ENCODE peak calls at places on chromosomes 12 and 14, in ten cellular contexts. R, F, M, E, Z, S, G, Q, W and K are unnamed samples. For H3K4me1 and H3K9me3, the result is how much of the 10 kb centered on the place peaks cover.

GRCh38 chr12:54967461-54967860 is 17.1 kb downstream of the TESPA1 start:
- DNase-seq in R (no peak), F (no peak), M (no peak), E (no peak), Z (no peak), S (no peak), G (no peak), Q (no peak), W (no peak), K (no peak)

GRCh38 chr14:73567951-73568885 is 795 bp upstream of the ACOT2 start:
- DNase-seq in R (no peak), F (no peak), M (peak), E (no peak), Z (no peak), S (no peak), G (no peak), Q (peak), W (peak), K (peak)

GRCh38 chr14:93023039-93023438 is 92.7 kb downstream of the ITPK1 start:
- DNase-seq in R (no peak), F (peak), M (no peak), E (no peak), Z (no peak), S (peak), G (no peak), Q (no peak), W (no peak), K (no peak)

GRCh38 chr14:92426237-92426636 is 87.3 kb upstream of the RIN3 start:
- DNase-seq in R (no peak), F (no peak), M (peak), E (no peak), Z (no peak), S (no peak), G (no peak), Q (no peak), W (peak), K (peak)

GRCh38 chr12:11953523-11953922 is 117.2 kb upstream of the BCL2L14 start:
- DNase-seq in R (no peak), F (no peak), M (no peak), E (no peak), Z (no peak), S (no peak), G (no peak), Q (no peak), W (no peak), K (no peak)

GRCh38 chr14:44657688-44658388 is 150.8 kb upstream of the FSCB start:
- DNase-seq in R (no peak), F (no peak), M (no peak), E (no peak), Z (no peak), S (peak), G (no peak), Q (peak), W (peak), K (peak)

GRCh38 chr14:103871596-103872480 is 24.5 kb upstream of the PPP1R13B start:
- DNase-seq in R (peak), F (peak), M (peak), E (peak), Z (no peak), S (no peak), G (no peak), Q (no peak), W (no peak), K (no peak)

GRCh38 chr14:71695603-71696350 is 236.5 kb upstream of the RGS6 start:
- DNase-seq in R (no peak), F (no peak), M (no peak), E (no peak), Z (no peak), S (no peak), G (no peak), Q (no peak), W (peak), K (no peak)

GRCh38 chr12:89343127-89343526 is 9.2 kb downstream of the DUSP6 start:
- DNase-seq in R (no peak), F (peak), M (no peak), E (no peak), Z (no peak), S (no peak), G (no peak), Q (no peak), W (no peak), K (peak)

GRCh38 chr14:24377660-24378059 is 9.7 kb downstream of the NFATC4 start:
- DNase-seq in R (no peak), F (no peak), M (no peak), E (no peak), Z (no peak), S (no peak), G (no peak), Q (no peak), W (no peak), K (no peak)

GRCh38 chr14:32697704-32698103 is 241.0 kb upstream of the NPAS3 start:
- DNase-seq in R (no peak), F (no peak), M (peak), E (no peak), Z (no peak), S (no peak), G (no peak), Q (peak), W (peak), K (peak)

GRCh38 chr12:13203028-13203922 is 6.7 kb downstream of the EMP1 start:
- DNase-seq in R (peak), F (peak), M (peak), E (no peak), Z (no peak), S (peak), G (peak), Q (peak), W (no peak), K (no peak)

GRCh38 chr12:77940566-77940965 is 109.9 kb downstream of the NAV3 start:
- DNase-seq in R (no peak), F (no peak), M (peak), E (no peak), Z (no peak), S (peak), G (no peak), Q (peak), W (no peak), K (peak)

GRCh38 chr14:91245029-91245428 is 525 bp upstream of the GPR68 start:
- DNase-seq in R (no peak), F (no peak), M (no peak), E (peak), Z (no peak), S (no peak), G (no peak), Q (no peak), W (no peak), K (no peak)

GRCh38 chr12:48681416-48681737 is 661 bp downstream of the KANSL2 start:
- DNase-seq in R (no peak), F (no peak), M (peak), E (no peak), Z (no peak), S (peak), G (no peak), Q (no peak), W (no peak), K (peak)

GRCh38 chr12:94150483-94151225 is 2.3 kb downstream of the PLXNC1 start:
- DNase-seq in R (no peak), F (peak), M (no peak), E (no peak), Z (no peak), S (no peak), G (no peak), Q (no peak), W (no peak), K (no peak)

GRCh38 chr12:79161249-79161934 is 296.8 kb downstream of the SYT1 start:
- DNase-seq in R (no peak), F (no peak), M (no peak), E (no peak), Z (no peak), S (peak), G (no peak), Q (no peak), W (no peak), K (no peak)

GRCh38 chr14:94636744-94637412 is 24.7 kb downstream of the SERPINA3 start:
- DNase-seq in R (no peak), F (no peak), M (peak), E (no peak), Z (no peak), S (peak), G (no peak), Q (no peak), W (no peak), K (no peak)

GRCh38 chr12:122079532-122080081 is 1.1 kb downstream of the MLXIP start:
- DNase-seq in R (peak), F (peak), M (peak), E (no peak), Z (no peak), S (no peak), G (peak), Q (no peak), W (no peak), K (peak)

GRCh38 chr14:30034049-30034635 is 106.5 kb upstream of the PRKD1 start:
- DNase-seq in R (no peak), F (no peak), M (peak), E (no peak), Z (no peak), S (no peak), G (no peak), Q (no peak), W (peak), K (no peak)

GRCh38 chr14:94317259-94317658 is 5.9 kb downstream of the SERPINA6 start:
- DNase-seq in R (peak), F (no peak), M (peak), E (no peak), Z (no peak), S (no peak), G (no peak), Q (no peak), W (no peak), K (peak)

GRCh38 chr12:114611145-114612018 is 72.6 kb downstream of the TBX3 start:
- DNase-seq in R (no peak), F (no peak), M (no peak), E (no peak), Z (no peak), S (peak), G (no peak), Q (no peak), W (no peak), K (no peak)

GRCh38 chr14:71140157-71140556 is 232.9 kb downstream of the PCNX1 start:
- DNase-seq in R (no peak), F (no peak), M (no peak), E (no peak), Z (no peak), S (no peak), G (no peak), Q (no peak), W (no peak), K (no peak)

GRCh38 chr14:91021115-91021514 is 39.3 kb downstream of the RPS6KA5 start:
- DNase-seq in R (no peak), F (no peak), M (peak), E (no peak), Z (no peak), S (no peak), G (no peak), Q (no peak), W (no peak), K (no peak)

GRCh38 chr14:52413729-52414453 is 99.8 kb downstream of the PTGER2 start:
- DNase-seq in R (no peak), F (no peak), M (peak), E (no peak), Z (no peak), S (no peak), G (no peak), Q (peak), W (no peak), K (peak)

GRCh38 chr12:57892232-57892987 is 45.9 kb upstream of the CTDSP2 start:
- DNase-seq in R (no peak), F (no peak), M (no peak), E (no peak), Z (no peak), S (no peak), G (no peak), Q (no peak), W (no peak), K (no peak)

GRCh38 chr12:110582286-110583136 is 607 bp downstream of the PPTC7 start:
- DNase-seq in R (peak), F (peak), M (peak), E (peak), Z (peak), S (peak), G (peak), Q (peak), W (no peak), K (peak)

GRCh38 chr14:57987051-57987450 is 121.2 kb upstream of the SLC35F4 start:
- DNase-seq in R (no peak), F (no peak), M (peak), E (no peak), Z (no peak), S (no peak), G (no peak), Q (no peak), W (no peak), K (no peak)

GRCh38 chr12:27931390-27931789 is 41.1 kb downstream of the PTHLH start:
- DNase-seq in R (no peak), F (no peak), M (peak), E (no peak), Z (no peak), S (no peak), G (no peak), Q (no peak), W (peak), K (no peak)

GRCh38 chr14:98138666-98139065 is 1133.3 kb downstream of the BCL11B start:
- DNase-seq in R (no peak), F (no peak), M (peak), E (peak), Z (no peak), S (peak), G (no peak), Q (no peak), W (no peak), K (no peak)

GRCh38 chr14:98137626-98138025 is 1134.4 kb downstream of the BCL11B start:
- DNase-seq in R (no peak), F (no peak), M (no peak), E (no peak), Z (no peak), S (no peak), G (no peak), Q (no peak), W (no peak), K (no peak)

GRCh38 chr14:98143566-98143965 is 1128.4 kb downstream of the BCL11B start:
- DNase-seq in R (no peak), F (no peak), M (no peak), E (no peak), Z (no peak), S (no peak), G (no peak), Q (no peak), W (no peak), K (no peak)

GRCh38 chr14:98144964-98145363 is 1127.0 kb downstream of the BCL11B start:
- DNase-seq in R (no peak), F (no peak), M (peak), E (no peak), Z (no peak), S (no peak), G (no peak), Q (no peak), W (peak), K (no peak)

GRCh38 chr14:98140862-98141261 is 1131.1 kb downstream of the BCL11B start:
- DNase-seq in R (no peak), F (no peak), M (no peak), E (no peak), Z (no peak), S (no peak), G (no peak), Q (no peak), W (no peak), K (no peak)
- H3K4me1 ChIP-seq in R (under half), F (under half), M (under half), E (half or more), Z (under half), S (under half), G (under half), Q (under half), W (under half), K (under half)

GRCh38 chr12:133135747-133136146 is 5.3 kb downstream of the ZNF10 start:
- DNase-seq in R (no peak), F (no peak), M (no peak), E (no peak), Z (no peak), S (no peak), G (no peak), Q (no peak), W (no peak), K (no peak)
- H3K9me3 ChIP-seq in R (under half), F (half or more), M (under half), E (half or more), Z (half or more), S (half or more), G (half or more), Q (half or more), W (under half), K (half or more)

GRCh38 chr12:40212566-40212965 is 12.2 kb upstream of the LRRK2 start:
- DNase-seq in R (no peak), F (no peak), M (no peak), E (no peak), Z (no peak), S (no peak), G (no peak), Q (no peak), W (no peak), K (no peak)
- H3K4me1 ChIP-seq in R (under half), F (under half), M (under half), E (under half), Z (under half), S (half or more), G (under half), Q (under half), W (under half), K (under half)

DNA sequence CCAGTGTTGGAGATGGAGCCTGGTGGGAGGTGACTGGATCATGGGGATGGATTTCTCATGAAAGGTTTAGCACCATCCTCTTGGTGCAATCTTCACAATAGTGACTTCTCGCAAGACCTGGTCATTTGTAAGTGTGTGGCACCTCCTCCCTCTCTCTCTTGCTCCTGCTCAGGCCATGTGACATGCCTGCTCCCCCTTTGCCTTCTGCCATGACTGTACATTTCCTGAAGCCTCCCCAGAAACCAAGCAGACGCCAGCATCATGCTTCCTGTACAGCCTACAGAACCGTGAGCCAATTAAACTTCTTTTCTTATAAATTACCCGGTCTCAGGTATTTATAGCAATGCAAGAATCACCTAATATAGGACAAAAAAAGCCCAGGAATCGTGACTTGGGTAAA is 171.0 kb upstream of the FOXN3 start:
- DNase-seq in R (no peak), F (no peak), M (no peak), E (no peak), Z (no peak), S (no peak), G (no peak), Q (no peak), W (no peak), K (no peak)
- H3K9me3 ChIP-seq in R (under half), F (under half), M (under half), E (under half), Z (under half), S (under half), G (under half), Q (under half), W (under half), K (under half)

DNA sequence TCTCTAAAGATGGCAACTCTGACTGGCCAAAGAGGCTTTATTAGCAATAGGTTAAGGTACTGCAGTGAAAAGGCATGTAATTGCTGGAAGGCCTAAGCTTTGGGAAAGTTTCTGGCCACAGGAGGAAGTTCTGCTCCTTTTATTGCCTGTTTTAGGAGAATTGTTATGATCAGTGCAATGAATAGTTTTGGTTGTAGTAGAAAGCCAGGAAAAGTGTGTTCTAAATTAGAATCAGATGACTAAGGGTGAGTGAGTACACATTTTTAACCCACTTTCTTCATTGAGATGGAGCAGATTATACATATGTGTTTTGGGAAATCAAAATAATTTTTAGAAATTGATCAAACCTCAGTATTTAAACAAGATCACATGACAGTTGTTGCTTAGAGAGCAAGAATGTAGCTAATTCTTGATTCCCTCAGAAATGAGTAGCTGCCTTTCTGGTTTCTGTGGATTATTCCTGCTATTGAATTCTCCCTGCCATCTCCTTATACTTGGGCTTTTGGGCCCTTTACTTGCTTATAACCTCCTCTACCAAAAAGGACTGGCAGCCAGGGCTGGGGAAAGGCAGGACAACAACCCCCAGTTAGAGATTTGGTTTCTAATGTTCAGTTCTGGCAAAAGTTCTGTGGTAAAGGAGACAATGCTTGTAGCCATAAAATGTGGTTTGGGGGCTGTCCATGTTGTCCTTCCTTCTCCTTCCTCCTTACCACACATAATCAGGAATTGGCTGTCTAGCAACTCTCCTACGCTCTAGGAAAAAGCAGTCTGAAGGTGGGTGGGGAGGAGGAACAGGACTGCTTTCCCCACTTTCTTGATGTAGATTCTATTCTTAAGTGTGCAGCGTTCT is 217.1 kb downstream of the SLC38A4 start:
- DNase-seq in R (no peak), F (no peak), M (peak), E (no peak), Z (no peak), S (no peak), G (no peak), Q (peak), W (peak), K (peak)
- H3K4me1 ChIP-seq in R (under half), F (under half), M (under half), E (under half), Z (under half), S (under half), G (under half), Q (under half), W (under half), K (under half)

DNA sequence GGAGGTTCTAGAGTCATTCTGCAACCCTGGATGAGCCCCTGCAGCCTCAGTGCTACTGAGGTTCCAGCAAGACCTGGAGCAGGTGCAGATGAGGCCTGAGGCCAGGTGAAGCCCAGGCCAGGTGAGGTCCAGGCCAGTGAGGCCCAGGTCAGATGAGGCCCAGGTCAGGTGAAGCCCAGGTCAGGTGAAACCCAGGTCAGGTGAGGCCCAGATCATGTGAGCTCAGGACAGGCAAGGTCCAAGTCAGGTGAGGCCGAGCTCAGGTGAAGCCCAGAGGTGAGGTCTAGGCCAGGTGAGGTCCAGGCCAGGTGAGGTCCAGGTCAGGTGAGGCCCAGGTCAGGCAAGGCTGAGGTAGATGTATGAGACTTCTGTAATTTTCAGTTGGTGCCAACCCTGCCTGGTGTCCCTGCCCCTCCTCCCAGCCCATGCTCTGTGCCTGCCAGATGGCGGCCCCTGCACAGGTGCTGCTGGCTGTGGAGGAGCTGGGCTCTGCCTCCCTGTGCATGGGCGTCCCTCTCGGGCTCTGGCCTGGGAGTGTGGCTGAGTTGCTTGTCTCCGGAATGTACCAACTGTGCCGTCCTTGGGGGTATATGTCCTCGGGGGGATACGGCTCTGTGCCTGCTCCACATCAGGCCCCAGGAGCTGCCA is 388.5 kb downstream of the TMEM121 start:
- DNase-seq in R (no peak), F (peak), M (no peak), E (no peak), Z (no peak), S (no peak), G (no peak), Q (no peak), W (no peak), K (no peak)
- H3K9me3 ChIP-seq in R (under half), F (under half), M (under half), E (under half), Z (under half), S (under half), G (under half), Q (under half), W (under half), K (under half)

DNA sequence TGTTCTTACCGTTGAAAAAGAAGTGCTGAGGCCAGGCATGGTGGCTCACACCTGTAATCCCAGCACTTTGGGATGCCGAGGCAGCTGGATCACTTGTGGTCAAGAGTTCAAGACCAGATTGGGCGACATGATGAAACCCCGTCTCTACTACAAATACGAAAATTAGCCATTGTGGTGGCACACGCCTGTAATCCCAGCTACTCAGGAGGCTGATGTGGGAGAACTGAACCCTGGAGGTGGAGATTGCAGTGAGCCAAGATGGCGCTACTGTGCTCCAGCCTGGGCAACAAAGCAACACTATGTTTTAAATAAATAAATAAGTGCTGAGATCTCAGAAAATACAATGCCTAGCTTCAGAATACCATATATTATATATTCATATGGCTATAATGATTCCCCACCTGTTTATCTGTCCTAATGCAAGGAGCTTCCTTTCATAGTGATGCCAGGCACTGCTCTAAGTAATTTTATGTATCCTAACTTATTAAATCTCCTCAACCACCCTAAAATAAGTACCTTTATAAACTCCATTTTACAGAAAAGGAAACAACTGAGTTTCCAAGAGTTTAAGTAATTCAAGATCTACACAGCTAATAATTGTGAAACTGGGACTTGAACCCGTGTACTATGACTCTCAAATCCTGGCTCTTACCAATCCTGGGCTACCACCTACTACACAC is 7.3 kb downstream of the PHLDA1 start:
- DNase-seq in R (no peak), F (no peak), M (no peak), E (no peak), Z (no peak), S (no peak), G (no peak), Q (peak), W (no peak), K (no peak)
- H3K4me1 ChIP-seq in R (under half), F (under half), M (half or more), E (under half), Z (under half), S (half or more), G (under half), Q (under half), W (under half), K (under half)